ENCODE peak calls at places on chromosomes 12 and 14, in seven cellular contexts. O is aorta; H is GM23338; X is thoracic aorta; L is pancreas; U is naive thymus-derived CD4-positive, alpha-beta T cell; D is lower lobe of right lung. C is an unnamed sample.

GRCh38 chr14:104104006-104104901 is 18.8 kb downstream of the ASPG start:
- DNase-seq in O (peak; percentile 73), H (no peak), X (no peak), L (peak; percentile 55), U (no peak), D (peak; percentile 45), C (no peak)

GRCh38 chr14:34426313-34427295 is 35.4 kb downstream of the SPTSSA start:
- DNase-seq in O (no peak), H (no peak), X (no peak), L (no peak), U (no peak), D (no peak), C (no peak)

GRCh38 chr12:57754411-57755193 is at the start of gene MARCHF9:
- DNase-seq in O (peak; percentile 82), H (peak; percentile 84), X (no peak), L (peak; percentile 77), U (peak; percentile 63), D (peak; percentile 86), C (peak; percentile 94)

GRCh38 chr12:130815028-130815741 is 23.9 kb downstream of the STX2 start:
- DNase-seq in O (no peak), H (no peak), X (no peak), L (no peak), U (no peak), D (no peak), C (no peak)

GRCh38 chr14:103112488-103113243 is 10.6 kb upstream of the TNFAIP2 start:
- DNase-seq in O (no peak), H (no peak), X (no peak), L (no peak), U (no peak), D (no peak), C (no peak)

GRCh38 chr12:125949471-125949870 is 884.2 kb downstream of the AACS start:
- DNase-seq in O (no peak), H (no peak), X (no peak), L (no peak), U (no peak), D (no peak), C (no peak)

GRCh38 chr12:45725631-45726593 is 3.6 kb upstream of the ARID2 start:
- DNase-seq in O (no peak), H (peak; percentile 35), X (no peak), L (no peak), U (no peak), D (no peak), C (peak; percentile 36)

GRCh38 chr12:46111727-46112126 is 121.4 kb upstream of the SCAF11 start:
- DNase-seq in O (no peak), H (no peak), X (no peak), L (no peak), U (no peak), D (no peak), C (no peak)

GRCh38 chr14:37618498-37619041 is 23.1 kb downstream of the TTC6 start:
- DNase-seq in O (no peak), H (no peak), X (no peak), L (no peak), U (no peak), D (no peak), C (no peak)

GRCh38 chr14:45089813-45090212 is 5.9 kb downstream of the PRPF39 start:
- DNase-seq in O (no peak), H (no peak), X (no peak), L (no peak), U (no peak), D (no peak), C (no peak)

GRCh38 chr12:95202691-95203476 is 14.4 kb downstream of the FGD6 start:
- DNase-seq in O (no peak), H (no peak), X (no peak), L (no peak), U (no peak), D (no peak), C (no peak)
- H3K4me3 ChIP-seq in O (no peak overlapping the region), H (no peak overlapping the region), X (no peak overlapping the region), L (no peak overlapping the region), U (no peak overlapping the region), D (no peak overlapping the region), C (no peak overlapping the region)

GRCh38 chr12:52729147-52729546 is 25.8 kb upstream of the KRT77 start:
- DNase-seq in O (no peak), H (no peak), X (no peak), L (no peak), U (no peak), D (no peak), C (no peak)

GRCh38 chr12:52730793-52731192 is 27.5 kb upstream of the KRT77 start:
- DNase-seq in O (no peak), H (no peak), X (no peak), L (no peak), U (no peak), D (no peak), C (no peak)

GRCh38 chr12:52728374-52728773 is 25.1 kb upstream of the KRT77 start:
- DNase-seq in O (no peak), H (no peak), X (no peak), L (no peak), U (no peak), D (no peak), C (no peak)

GRCh38 chr12:52727037-52727436 is 23.7 kb upstream of the KRT77 start:
- DNase-seq in O (no peak), H (no peak), X (no peak), L (no peak), U (no peak), D (no peak), C (no peak)

GRCh38 chr12:52730383-52730782 is 27.1 kb upstream of the KRT77 start:
- DNase-seq in O (no peak), H (no peak), X (no peak), L (no peak), U (no peak), D (no peak), C (no peak)
- H3K27me3 ChIP-seq in O (no peaks in the 10 kb centered on the region), H (no peaks in the 10 kb centered on the region), X (no peaks in the 10 kb centered on the region), L (no peaks in the 10 kb centered on the region), U (no peaks in the 10 kb centered on the region), D (peaks cover 6% of the 10 kb centered on the region), C (no peaks in the 10 kb centered on the region)

DNA sequence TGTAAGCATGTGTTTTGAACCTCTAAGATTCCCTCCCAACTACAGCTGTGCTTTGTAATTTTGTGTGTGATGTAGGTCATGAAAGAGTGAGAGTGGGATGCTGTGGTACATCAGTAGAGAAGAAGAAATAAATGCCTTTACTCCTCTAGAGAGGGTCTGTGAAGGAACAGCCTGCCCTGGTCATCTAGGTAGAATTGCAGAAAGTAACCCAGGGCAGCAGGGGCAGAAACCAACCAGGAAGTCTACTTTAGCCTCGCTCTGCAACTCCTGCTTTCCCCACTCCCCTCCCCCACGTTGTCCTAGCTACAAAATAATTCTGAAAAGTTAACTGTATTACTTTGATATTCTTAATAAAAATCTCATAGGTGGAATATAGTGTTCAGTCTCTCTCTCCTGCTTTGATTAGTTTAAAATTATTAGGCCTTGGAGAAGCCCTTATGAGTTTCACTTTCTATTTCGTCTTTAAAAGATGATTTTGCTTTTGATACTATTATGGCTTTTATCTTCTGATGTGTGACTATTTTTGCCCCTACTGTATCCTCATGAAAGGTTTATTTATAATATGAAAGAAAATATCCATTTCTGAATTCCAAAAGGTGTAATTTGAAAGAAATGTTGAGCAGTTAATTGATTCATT is 7.6 kb downstream of the TBK1 start:
- DNase-seq in O (no peak), H (peak; percentile 17), X (no peak), L (no peak), U (no peak), D (no peak), C (no peak)
- H3K4me3 ChIP-seq in O (no peak overlapping the region), H (no peak overlapping the region), X (peak overlapping the region; percentile 60), L (no peak overlapping the region), U (peak overlapping the region; percentile 68), D (peak overlapping the region; percentile 45), C (no peak overlapping the region)

GRCh38 chr14:98194821-98195220 is 1077.2 kb downstream of the BCL11B start:
- DNase-seq in O (no peak), H (no peak), X (no peak), L (no peak), U (no peak), D (no peak), C (no peak)
- H3K27me3 ChIP-seq in O (no peaks in the 10 kb centered on the region), H (no peaks in the 10 kb centered on the region), X (no peaks in the 10 kb centered on the region), L (no peaks in the 10 kb centered on the region), U (no peaks in the 10 kb centered on the region), D (no peaks in the 10 kb centered on the region), C (no peaks in the 10 kb centered on the region)

DNA sequence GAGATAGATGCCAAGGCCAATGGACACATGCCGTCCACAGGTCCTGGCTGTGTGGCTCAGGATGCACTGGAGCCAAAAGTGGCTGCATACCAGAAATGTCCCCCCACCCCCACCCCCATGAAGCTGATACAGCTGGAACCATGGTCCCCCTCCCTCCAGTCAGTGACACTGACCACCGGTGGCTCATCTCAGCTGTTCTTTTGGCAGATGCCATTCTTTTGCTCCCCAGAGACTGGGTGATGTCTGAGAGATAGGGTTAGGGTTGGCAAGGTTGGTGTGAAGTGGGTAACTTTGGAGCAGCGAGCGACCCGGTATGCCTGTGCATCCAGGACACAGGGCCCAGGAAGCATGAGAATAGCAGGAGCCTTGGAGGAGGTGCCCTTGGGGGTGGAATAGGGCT is 285.6 kb downstream of the CACNA1C start:
- DNase-seq in O (no peak), H (no peak), X (no peak), L (no peak), U (no peak), D (no peak), C (no peak)
- H3K4me3 ChIP-seq in O (no peak overlapping the region), H (no peak overlapping the region), X (no peak overlapping the region), L (no peak overlapping the region), U (no peak overlapping the region), D (no peak overlapping the region), C (no peak overlapping the region)

GRCh38 chr12:955923-956322 is 6.4 kb upstream of the RAD52 start:
- DNase-seq in O (no peak), H (no peak), X (no peak), L (no peak), U (no peak), D (no peak), C (no peak)
- H3K27me3 ChIP-seq in O (no peaks in the 10 kb centered on the region), H (no peaks in the 10 kb centered on the region), X (no peaks in the 10 kb centered on the region), L (no peaks in the 10 kb centered on the region), U (no peaks in the 10 kb centered on the region), D (no peaks in the 10 kb centered on the region), C (no peaks in the 10 kb centered on the region)

DNA sequence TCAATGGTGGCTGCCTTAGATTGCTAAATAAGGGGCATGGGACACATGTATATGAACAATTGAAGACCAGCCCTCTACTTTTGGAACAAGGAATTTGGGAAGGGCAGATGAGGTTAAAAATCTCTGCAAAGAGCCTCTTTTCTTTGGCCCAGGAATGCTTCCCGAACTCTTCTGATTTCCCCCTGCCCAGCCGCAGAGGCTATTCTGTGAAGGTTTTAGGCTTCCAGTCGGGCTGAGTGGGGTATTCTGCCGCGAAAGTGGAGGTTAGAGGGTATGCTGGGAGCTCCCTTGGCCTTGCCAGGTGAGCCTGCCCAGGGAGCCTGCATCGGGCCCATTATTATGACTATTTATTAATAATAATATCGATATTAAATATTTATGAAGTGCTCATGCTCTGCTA is 1.2 kb downstream of the POU6F1 start:
- DNase-seq in O (no peak), H (peak; percentile 48), X (no peak), L (no peak), U (no peak), D (no peak), C (peak; percentile 66)
- H3K4me3 ChIP-seq in O (peak overlapping the region; percentile 93), H (peak overlapping the region; percentile 63), X (peak overlapping the region; percentile 97), L (peak overlapping the region; percentile 86), U (peak overlapping the region; percentile 53), D (peak overlapping the region; percentile 90), C (peak overlapping the region; percentile 61)